ENCODE peak calls at places on chromosomes 4 and X, in six cellular contexts. K is hepatocyte, F is astrocyte of the spinal cord, O is tibial artery, H is brain microvascular endothelial cell, A is foreskin fibroblast. V is an unnamed sample.

GRCh38 chr4:98557497-98557896 is 100.9 kb downstream of the TSPAN5 start:
- DNase-seq in K (no peak), F (peak), O (no peak), H (peak), A (peak), V (no peak)

GRCh38 chr4:123564758-123565346 is 168.3 kb downstream of the SPRY1 start:
- DNase-seq in K (peak), F (peak), O (no peak), H (peak), A (peak), V (peak)

GRCh38 chrX:108737754-108738153 is 1.4 kb upstream of the IRS4 start:
- DNase-seq in K (no peak), F (no peak), O (no peak), H (no peak), A (no peak), V (peak)

GRCh38 chr4:112214397-112215264 is 17.0 kb upstream of the AP1AR start:
- DNase-seq in K (peak), F (peak), O (no peak), H (no peak), A (peak), V (no peak)

GRCh38 chrX:56789518-56790070 is 60.6 kb downstream of the NBDY start:
- DNase-seq in K (no peak), F (no peak), O (no peak), H (no peak), A (no peak), V (no peak)

GRCh38 chr4:171812377-171813194 is 618 bp upstream of the GALNTL6 start:
- DNase-seq in K (peak), F (no peak), O (no peak), H (no peak), A (peak), V (peak)

GRCh38 chrX:84907324-84907946 is 96.2 kb upstream of the APOOL start:
- DNase-seq in K (peak), F (peak), O (no peak), H (no peak), A (peak), V (no peak)

GRCh38 chr4:6200011-6200921 is at the start of gene JAKMIP1:
- DNase-seq in K (peak), F (peak), O (peak), H (peak), A (peak), V (peak)

GRCh38 chr4:89024051-89024675 is 32.8 kb downstream of the FAM13A start:
- DNase-seq in K (peak), F (peak), O (no peak), H (peak), A (peak), V (peak)

GRCh38 chr4:97942951-97943350 is 200.3 kb downstream of the STPG2 start:
- DNase-seq in K (no peak), F (no peak), O (no peak), H (no peak), A (no peak), V (no peak)

GRCh38 chr4:159446266-159446976 is 343.5 kb downstream of the RAPGEF2 start:
- DNase-seq in K (peak), F (peak), O (peak), H (peak), A (peak), V (peak)

GRCh38 chr4:48898733-48899431 is 7.7 kb downstream of the OCIAD2 start:
- DNase-seq in K (no peak), F (peak), O (no peak), H (peak), A (no peak), V (no peak)

GRCh38 chr4:1004071-1004418 is 7.4 kb upstream of the FGFRL1 start:
- DNase-seq in K (no peak), F (no peak), O (no peak), H (no peak), A (no peak), V (no peak)

GRCh38 chrX:129139837-129140679 is 383.2 kb downstream of the SMARCA1 start:
- DNase-seq in K (no peak), F (peak), O (no peak), H (peak), A (no peak), V (no peak)

GRCh38 chr4:89434364-89434988 is 126.9 kb upstream of the GPRIN3 start:
- DNase-seq in K (peak), F (peak), O (no peak), H (peak), A (peak), V (peak)

GRCh38 chrX:46979340-46979739 is 67.1 kb downstream of the JADE3 start:
- DNase-seq in K (no peak), F (peak), O (no peak), H (peak), A (peak), V (no peak)

GRCh38 chrX:22666441-22666840 is 333.3 kb upstream of the DDX53 start:
- DNase-seq in K (peak), F (peak), O (no peak), H (peak), A (peak), V (peak)

GRCh38 chr4:177182728-177183127 is 126.9 kb upstream of the NEIL3 start:
- DNase-seq in K (no peak), F (no peak), O (no peak), H (no peak), A (peak), V (no peak)

GRCh38 chrX:136491832-136492231 is 4.1 kb downstream of the BRS3 start:
- DNase-seq in K (no peak), F (no peak), O (no peak), H (no peak), A (no peak), V (no peak)
- TF ChIP-seq CTCF in K (no peak), F (no peak), O (no peak), H (no peak), A (no peak), V (no peak)

GRCh38 chr4:84031401-84031800 is 467.7 kb downstream of the NKX6-1 start:
- DNase-seq in K (no peak), F (no peak), O (no peak), H (no peak), A (no peak), V (no peak)

GRCh38 chr4:84032372-84032771 is 466.7 kb downstream of the NKX6-1 start:
- DNase-seq in K (no peak), F (no peak), O (no peak), H (no peak), A (no peak), V (no peak)

GRCh38 chr4:84024405-84024804 is 474.7 kb downstream of the NKX6-1 start:
- DNase-seq in K (no peak), F (no peak), O (no peak), H (no peak), A (no peak), V (no peak)

GRCh38 chr4:84028340-84028739 is 470.8 kb downstream of the NKX6-1 start:
- DNase-seq in K (no peak), F (no peak), O (no peak), H (peak), A (no peak), V (no peak)
- TF ChIP-seq CTCF in K (no peak), F (no peak), O (no peak), H (peak), A (no peak), V (no peak)

GRCh38 chr4:148903388-148903787 is 461.2 kb upstream of the NR3C2 start:
- DNase-seq in K (no peak), F (no peak), O (no peak), H (no peak), A (no peak), V (no peak)

DNA sequence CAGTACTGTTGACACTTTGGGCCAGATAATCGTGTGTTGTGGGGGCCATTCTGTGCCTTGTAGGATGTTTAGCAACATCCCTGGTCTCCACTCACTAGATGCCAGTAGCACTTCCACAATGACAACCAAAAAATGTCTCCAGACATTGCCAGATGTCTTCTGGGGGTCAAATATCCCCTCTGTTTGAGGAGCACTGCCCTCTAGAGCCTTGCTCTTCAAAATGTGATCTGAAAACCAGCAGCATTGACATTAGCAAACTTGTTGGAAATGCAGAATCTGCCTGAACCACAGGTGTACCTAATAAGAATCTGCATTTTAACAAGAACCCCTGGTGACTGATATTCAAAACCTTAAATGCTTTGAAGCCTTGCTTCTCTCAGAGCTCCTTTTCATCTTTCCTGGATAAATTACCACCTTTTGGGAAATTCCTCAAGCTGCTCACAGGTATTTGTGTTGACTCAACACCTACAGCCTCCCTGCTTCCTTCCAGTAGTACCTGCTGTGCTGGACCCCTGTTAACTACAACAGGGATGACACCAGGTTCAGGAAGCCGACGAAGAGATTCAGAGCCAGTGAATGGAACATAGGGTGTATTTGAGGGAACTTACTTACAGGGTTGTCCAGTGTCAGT is 459.0 kb upstream of the NR3C2 start:
- DNase-seq in K (no peak), F (no peak), O (no peak), H (no peak), A (no peak), V (no peak)
- TF ChIP-seq CTCF in K (no peak), F (no peak), O (no peak), H (no peak), A (no peak), V (no peak)

GRCh38 chrX:125439194-125439849 is 119.7 kb downstream of the TEX13C start:
- DNase-seq in K (peak), F (no peak), O (no peak), H (no peak), A (no peak), V (no peak)

DNA sequence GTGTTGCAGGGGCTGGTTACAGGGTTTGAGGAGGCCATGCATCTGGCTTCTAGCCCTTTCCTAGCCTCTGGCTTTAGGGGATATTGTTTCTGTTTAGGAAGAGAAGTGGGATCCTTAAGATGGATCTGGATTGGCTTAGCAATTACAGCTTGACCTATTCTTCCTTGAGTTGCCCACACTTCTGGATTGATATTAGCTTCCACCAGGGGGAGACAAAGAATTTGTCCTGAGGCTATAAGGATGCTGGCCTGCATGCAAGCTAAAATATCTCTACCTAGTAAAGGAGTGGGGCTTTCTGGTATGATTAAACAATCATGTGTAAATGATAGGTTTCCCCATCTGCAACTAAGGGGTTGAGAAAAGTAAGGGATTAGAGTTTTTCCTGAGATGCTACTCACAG is 117.2 kb downstream of the TEX13C start:
- DNase-seq in K (peak), F (peak), O (no peak), H (no peak), A (no peak), V (no peak)
- TF ChIP-seq CTCF in K (peak), F (peak), O (no peak), H (no peak), A (no peak), V (no peak)

GRCh38 chr4:72325215-72325614 is 243.8 kb downstream of the ADAMTS3 start:
- DNase-seq in K (peak), F (no peak), O (no peak), H (no peak), A (peak), V (no peak)

GRCh38 chr4:72330381-72330780 is 238.6 kb downstream of the ADAMTS3 start:
- DNase-seq in K (no peak), F (no peak), O (no peak), H (no peak), A (no peak), V (no peak)

GRCh38 chr4:72323227-72323626 is 245.8 kb downstream of the ADAMTS3 start:
- DNase-seq in K (no peak), F (peak), O (no peak), H (no peak), A (peak), V (no peak)

DNA sequence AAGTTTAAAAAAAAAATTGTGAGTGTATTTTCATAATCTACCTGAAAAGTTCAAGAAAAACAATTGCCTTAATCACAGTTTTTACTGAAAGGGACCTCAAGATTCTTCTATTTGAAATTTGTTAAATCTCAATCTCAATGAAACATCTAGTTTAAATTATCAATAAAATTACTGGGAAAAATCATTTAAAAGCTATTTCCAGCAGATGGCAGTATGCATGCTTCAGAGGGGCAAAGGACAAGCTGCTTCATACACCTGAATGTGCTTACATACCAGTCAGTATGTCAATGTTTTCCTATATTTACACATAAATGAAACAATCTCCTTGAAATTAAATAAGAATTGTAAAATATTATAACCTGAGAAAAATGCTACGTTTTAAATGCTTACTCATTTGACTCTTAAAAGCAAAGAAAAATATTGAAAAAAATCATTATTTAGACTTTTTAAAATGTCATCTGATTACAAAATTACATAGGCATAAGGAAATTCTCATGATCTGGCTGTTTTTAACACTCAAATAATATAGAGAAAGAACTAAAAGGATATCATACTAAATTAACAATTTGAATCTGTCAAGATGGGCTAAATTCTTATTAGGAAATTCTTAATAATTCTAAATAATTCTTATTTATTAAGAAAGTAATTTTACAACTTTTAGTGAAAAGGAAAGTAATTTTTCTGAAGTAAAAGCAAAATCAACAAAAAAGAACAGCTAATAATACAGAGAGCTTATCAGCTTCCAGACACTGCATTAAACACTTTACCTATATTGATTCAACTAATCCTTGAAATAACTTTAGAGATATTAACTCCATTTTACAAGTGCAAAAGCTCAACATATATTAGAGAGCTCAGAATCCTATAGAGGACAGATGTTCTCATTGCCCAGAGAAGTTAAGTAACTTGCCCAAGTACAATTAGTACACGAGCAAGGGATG is 242.1 kb downstream of the ADAMTS3 start:
- DNase-seq in K (peak), F (peak), O (no peak), H (no peak), A (peak), V (peak)
- TF ChIP-seq CTCF in K (peak), F (peak), O (peak), H (peak), A (peak), V (peak)

DNA sequence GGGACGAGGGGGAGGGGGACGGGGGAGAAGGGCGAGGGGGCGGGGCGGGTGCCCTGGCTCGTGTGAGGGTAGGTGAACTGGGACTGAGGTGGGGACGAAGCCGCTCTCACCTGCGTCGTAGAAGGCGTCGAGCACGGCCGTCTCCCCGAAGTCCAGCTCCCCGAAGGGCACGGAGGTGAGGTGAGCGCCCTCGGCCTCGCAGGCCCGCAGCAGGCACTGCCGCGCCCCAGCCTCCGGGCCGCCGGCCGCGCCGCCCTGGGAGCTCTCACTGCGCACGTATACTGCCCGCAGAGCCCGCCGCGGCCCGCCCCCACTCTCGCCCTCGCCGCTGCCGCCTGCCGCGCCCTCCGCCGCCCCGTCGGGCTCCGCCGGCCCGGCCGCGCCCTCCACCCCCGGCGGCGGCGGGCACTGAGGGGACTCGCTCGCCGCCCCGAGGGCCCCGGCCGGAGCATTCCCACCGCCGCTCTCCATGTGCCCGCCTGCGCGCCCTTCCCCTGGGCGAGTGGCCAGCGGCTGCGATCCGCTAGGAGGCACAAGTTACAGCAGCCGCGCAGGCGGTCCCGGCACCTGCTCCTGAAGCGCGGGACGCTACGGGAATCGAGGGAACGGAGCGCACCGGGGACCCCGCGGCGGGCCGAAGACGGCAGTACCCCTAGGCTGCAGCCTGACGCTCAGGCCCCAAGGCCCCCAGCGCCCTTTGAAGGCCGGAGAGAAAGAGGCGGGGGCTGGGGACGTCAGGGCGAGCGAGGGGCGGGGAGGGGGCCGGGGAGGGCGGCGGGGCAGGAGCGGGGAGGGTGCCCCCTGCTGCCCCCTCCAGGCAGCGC is at the start of gene MAP3K15:
- DNase-seq in K (peak), F (no peak), O (peak), H (no peak), A (peak), V (peak)
- TF ChIP-seq CTCF in K (peak), F (no peak), O (no peak), H (peak), A (no peak), V (peak)

V was measured in GM20000.